ENCODE peak calls at places on chromosomes 6 and 20, in nine cellular contexts. H, B, C, Y, L, G, E, F and P are unnamed samples.

GRCh38 chr6:70398783-70399730 is 14.3 kb upstream of the FAM135A start:
- DNase-seq in E (peak; percentile 42), B (no peak), H (peak; percentile 73), L (peak; percentile 55), G (no peak), Y (no peak), F (peak; percentile 51), C (peak; percentile 92), P (no peak)

GRCh38 chr6:6661684-6662083 is 73.2 kb downstream of the LY86 start:
- DNase-seq in L (no peak), B (peak; percentile 96), Y (no peak), F (peak; percentile 56), G (peak; percentile 63), E (no peak), H (peak; percentile 62), C (no peak), P (no peak)

GRCh38 chr6:38588631-38589366 is 50.9 kb downstream of the BTBD9 start:
- DNase-seq in H (no peak), Y (no peak), G (no peak), B (no peak), F (no peak), C (peak; percentile 8), E (no peak), L (no peak), P (no peak)

GRCh38 chr20:40768105-40768504 is 79.1 kb upstream of the MAFB start:
- DNase-seq in G (no peak), H (no peak), C (no peak), B (no peak), E (no peak), Y (no peak), F (no peak), L (no peak), P (no peak)

GRCh38 chr20:17752452-17752851 is 52.7 kb downstream of the BANF2 start:
- DNase-seq in H (no peak), E (no peak), B (no peak), L (no peak), Y (no peak), G (no peak), F (no peak), C (no peak), P (no peak)

GRCh38 chr20:22946594-22946993 is 88.5 kb upstream of the SSTR4 start:
- DNase-seq in Y (no peak), H (no peak), B (no peak), E (no peak), G (no peak), C (no peak), F (no peak), L (no peak), P (no peak)

GRCh38 chr20:3446779-3447178 is 24.0 kb upstream of the ATRN start:
- DNase-seq in C (no peak), L (no peak), F (no peak), E (no peak), B (no peak), H (no peak), Y (no peak), G (no peak), P (no peak)

GRCh38 chr6:28568515-28569108 is 42.9 kb downstream of the GPX5 start:
- DNase-seq in F (no peak), G (no peak), B (no peak), E (no peak), H (no peak), Y (no peak), C (no peak), L (no peak), P (no peak)

GRCh38 chr6:97876711-97877110 is 593.7 kb upstream of the MMS22L start:
- DNase-seq in G (no peak), F (no peak), B (no peak), H (no peak), E (no peak), C (no peak), Y (no peak), L (no peak), P (no peak)

GRCh38 chr20:19936801-19937583 is 80.2 kb upstream of the NAA20 start:
- DNase-seq in C (no peak), G (no peak), Y (peak; percentile 43), H (no peak), F (no peak), L (peak; percentile 68), B (peak; percentile 21), E (peak; percentile 63), P (no peak)

GRCh38 chr6:106102967-106103727 is 17.0 kb downstream of the PRDM1 start:
- DNase-seq in B (no peak), E (no peak), F (no peak), C (no peak), L (no peak), Y (no peak), H (no peak), G (no peak), P (no peak)

GRCh38 chr6:42136508-42137191 is 5.8 kb downstream of the C6orf132 start:
- DNase-seq in L (no peak), B (peak; percentile 8), Y (no peak), H (peak; percentile 40), F (no peak), G (no peak), C (peak; percentile 62), E (no peak), P (no peak)

GRCh38 chr20:20859510-20859909 is 147.1 kb upstream of the RALGAPA2 start:
- DNase-seq in B (peak; percentile 89), H (no peak), E (no peak), C (no peak), G (no peak), Y (no peak), L (no peak), F (no peak), P (no peak)

GRCh38 chr20:14709439-14709838 is 372.0 kb upstream of the FLRT3 start:
- DNase-seq in F (no peak), H (no peak), G (no peak), Y (no peak), C (no peak), L (no peak), E (no peak), B (no peak), P (no peak)

GRCh38 chr20:62274332-62275262 is 28.2 kb upstream of the ADRM1 start:
- DNase-seq in C (no peak), E (no peak), L (no peak), Y (no peak), H (no peak), G (no peak), F (no peak), B (no peak), P (no peak)

GRCh38 chr6:163354779-163355431 is 59.6 kb upstream of the QKI start:
- DNase-seq in L (peak; percentile 58), H (no peak), C (no peak), Y (peak; percentile 73), B (peak; percentile 66), G (no peak), E (peak; percentile 53), F (no peak), P (no peak)

DNA sequence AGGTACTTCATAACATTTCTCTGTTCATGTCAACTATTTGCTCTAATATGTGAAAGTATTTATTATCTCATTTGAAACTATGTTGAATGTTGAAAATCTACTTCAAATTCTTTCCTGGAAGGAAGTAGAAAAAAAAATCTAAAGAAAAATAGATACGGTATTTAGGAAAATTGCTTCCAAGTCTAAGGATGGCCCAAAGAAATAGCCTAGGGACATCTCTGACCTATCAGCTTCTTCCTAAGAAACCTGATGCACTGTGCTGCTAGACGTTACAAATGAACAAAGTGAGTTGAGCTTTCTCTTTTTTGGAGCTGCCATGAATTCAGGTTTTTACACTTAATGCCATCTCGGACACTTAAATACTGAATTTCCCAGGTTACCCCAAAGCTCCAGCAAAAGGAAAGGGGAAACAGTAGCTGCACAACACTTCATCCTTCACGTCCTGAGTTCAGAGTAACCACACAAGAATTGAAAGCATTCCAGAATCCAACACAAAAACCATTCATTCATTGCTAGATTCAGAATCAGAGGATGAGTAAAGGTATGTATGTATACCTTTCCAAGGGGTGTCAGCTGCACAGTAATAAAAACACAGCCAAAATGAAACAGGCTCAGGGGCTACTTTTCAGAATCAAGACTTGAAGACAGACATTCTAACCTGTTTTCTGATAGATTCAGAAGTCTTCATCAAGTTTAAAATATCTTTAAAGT is 7.9 kb downstream of the RMND1 start:
- DNase-seq in C (no peak), G (no peak), F (no peak), E (no peak), B (no peak), Y (no peak), H (no peak), L (no peak), P (no peak)
- TF ChIP-seq CTCF in C (no peak), G (no peak), F (no peak), E (no peak), B (no peak), Y (no peak), H (no peak), L (no peak), P (no peak)

GRCh38 chr20:51906049-51906448 is 103.7 kb upstream of the SALL4 start:
- DNase-seq in F (no peak), E (no peak), G (no peak), L (no peak), H (no peak), Y (no peak), B (no peak), C (no peak), P (no peak)

GRCh38 chr20:51910202-51911050 is 108.1 kb upstream of the SALL4 start:
- DNase-seq in C (peak; percentile 88), L (no peak), H (no peak), G (no peak), E (no peak), B (no peak), F (peak; percentile 32), Y (no peak), P (no peak)

GRCh38 chr20:51902933-51903332 is 100.6 kb upstream of the SALL4 start:
- DNase-seq in E (no peak), G (no peak), C (no peak), H (no peak), L (no peak), F (no peak), B (no peak), Y (no peak), P (no peak)

DNA sequence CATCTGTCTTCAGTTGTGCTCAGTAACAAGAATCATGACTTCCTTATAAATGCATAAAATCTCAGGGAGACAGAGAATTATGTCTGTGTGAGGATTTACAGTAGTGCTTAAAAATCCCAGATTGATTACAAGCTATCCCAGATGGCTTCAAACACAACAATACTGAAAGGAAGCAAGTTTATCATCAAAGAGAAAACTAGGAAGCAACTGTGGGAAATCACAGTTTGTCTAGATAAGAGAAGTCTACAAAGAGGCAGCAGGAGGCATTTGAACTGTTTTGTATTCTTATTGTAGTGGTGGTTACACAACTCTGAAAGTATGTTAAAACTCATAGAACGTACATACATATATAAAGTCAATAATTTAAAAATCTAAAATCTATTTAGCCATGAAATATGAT is 104.4 kb upstream of the SALL4 start:
- DNase-seq in H (no peak), F (no peak), B (no peak), C (no peak), L (no peak), E (no peak), G (no peak), Y (no peak), P (no peak)
- TF ChIP-seq CTCF in H (no peak), F (no peak), B (no peak), C (no peak), L (no peak), E (no peak), G (no peak), Y (no peak), P (no peak)

GRCh38 chr6:54621285-54621684 is 225.3 kb upstream of the FAM83B start:
- DNase-seq in F (no peak), L (no peak), H (no peak), C (peak; percentile 11), G (no peak), Y (no peak), E (no peak), B (peak; percentile 6), P (no peak)
- TF ChIP-seq CTCF in F (no peak), L (no peak), H (peak; percentile 39), C (no peak), G (peak; percentile 40), Y (no peak), E (peak; percentile 49), B (peak; percentile 13), P (no peak)

GRCh38 chr20:50112512-50113419 is at the start of gene UBE2V1:
- DNase-seq in B (peak; percentile 93), G (peak; percentile 91), E (peak; percentile 95), Y (peak; percentile 92), C (peak; percentile 89), F (peak; percentile 90), L (peak; percentile 94), H (peak; percentile 92), P (peak; percentile 64)
- TF ChIP-seq CTCF in B (no peak), G (peak; percentile 27), E (no peak), Y (peak; percentile 40), C (peak; percentile 36), F (no peak), L (peak; percentile 34), H (peak; percentile 25), P (peak; percentile 50)